ENCODE peak calls at places on chromosomes 2 and 18, in ten cellular contexts. E is IMR-90, P is uterus, S is tibial nerve, J is A549, O is lower leg skin, Y is H54, I is ovary, V is erythroblast, X is breast epithelium. R is an unnamed sample.

GRCh38 chr2:177296047-177296446 is 31.5 kb upstream of the NFE2L2 start:
- DNase-seq in S (no peak), I (no peak), P (no peak), Y (no peak), E (peak; percentile 31), J (peak; percentile 22), V (peak; percentile 32), X (no peak), O (no peak), R (no peak)

GRCh38 chr2:6769346-6769745 is 96.4 kb downstream of the CMPK2 start:
- DNase-seq in S (no peak), E (no peak), V (no peak), I (no peak), O (no peak), J (no peak), Y (no peak), P (no peak), X (no peak), R (no peak)

GRCh38 chr18:14074187-14074586 is 58.0 kb downstream of the ZNF519 start:
- DNase-seq in V (peak; percentile 23), X (no peak), J (no peak), Y (no peak), S (no peak), I (no peak), O (no peak), P (no peak), E (no peak), R (no peak)

GRCh38 chr2:139885921-139886498 is 1105.8 kb upstream of the NXPH2 start:
- DNase-seq in J (no peak), S (no peak), I (no peak), V (no peak), Y (no peak), X (no peak), P (no peak), E (no peak), O (no peak), R (no peak)

GRCh38 chr18:5510109-5510846 is 33.5 kb downstream of the EPB41L3 start:
- DNase-seq in E (peak; percentile 78), Y (no peak), O (no peak), V (no peak), X (no peak), P (no peak), I (no peak), J (no peak), S (no peak), R (no peak)

GRCh38 chr18:44742741-44743311 is 62.1 kb downstream of the SETBP1 start:
- DNase-seq in V (no peak), X (no peak), E (peak; percentile 29), J (no peak), Y (no peak), O (no peak), I (peak; percentile 93), S (peak; percentile 73), P (peak; percentile 88), R (no peak)

GRCh38 chr2:217838409-217838831 is 164.4 kb downstream of the TNS1 start:
- DNase-seq in P (no peak), J (no peak), Y (no peak), X (peak; percentile 87), E (no peak), S (no peak), I (no peak), O (no peak), V (no peak), R (no peak)

GRCh38 chr2:37570773-37571570 is 100.5 kb downstream of the CDC42EP3 start:
- DNase-seq in E (peak; percentile 93), O (peak; percentile 91), I (no peak), Y (no peak), S (no peak), X (no peak), V (no peak), P (no peak), J (no peak), R (no peak)

DNA sequence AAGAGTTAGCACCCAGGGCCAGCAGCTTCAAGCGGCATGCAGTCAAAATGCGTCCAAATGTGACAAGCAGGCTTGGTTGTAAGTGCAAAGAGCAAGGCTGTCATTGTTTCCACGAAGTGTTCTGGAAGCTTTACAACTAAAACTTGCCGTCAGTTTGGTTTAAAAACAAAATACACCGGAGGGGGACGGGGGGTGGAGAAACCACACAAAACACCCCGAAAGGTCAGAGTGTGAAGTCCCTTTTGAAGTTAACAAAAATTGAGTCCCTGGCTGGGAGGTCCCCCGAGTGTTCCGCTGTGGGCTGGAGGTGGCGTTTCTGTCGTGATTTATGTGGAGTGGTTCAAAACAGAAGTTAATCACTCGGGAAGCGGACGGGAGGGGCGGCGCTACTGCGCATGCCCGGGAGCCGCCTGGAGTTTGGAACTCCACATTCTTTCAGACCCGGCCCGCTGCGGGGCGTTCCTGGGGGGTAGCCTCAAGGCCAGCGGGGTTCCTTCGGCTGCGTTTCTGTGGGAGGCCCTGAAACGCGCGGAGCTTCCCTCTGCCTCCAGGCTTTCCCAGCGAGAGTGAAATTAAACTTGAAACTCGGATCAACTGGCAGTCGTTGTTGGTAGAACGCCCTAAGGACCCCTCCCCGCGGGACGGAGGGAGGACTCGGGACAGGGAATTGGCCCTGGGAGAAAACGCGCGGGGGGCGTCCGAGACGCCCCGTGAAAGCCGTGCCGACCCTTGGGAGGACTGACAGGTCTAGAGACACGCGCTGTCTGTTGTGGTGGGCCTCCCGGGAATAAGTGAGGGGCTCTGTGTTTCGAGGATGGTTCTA is 1.4 kb downstream of the TGIF1 start:
- DNase-seq in P (peak; percentile 95), O (peak; percentile 99), E (peak; percentile 89), J (no peak), X (peak; percentile 94), I (peak; percentile 94), Y (peak; percentile 50), S (peak; percentile 93), V (peak; percentile 86), R (peak; percentile 97)
- TF ChIP-seq POLR2A in P (peak; percentile 82), O (peak; percentile 84), E (peak; percentile 93), J (no peak), X (peak; percentile 89), I (peak; percentile 80), Y (peak; percentile 59), S (peak; percentile 96), V (peak; percentile 91), R (peak; percentile 29)

GRCh38 chr18:37434161-37434860 is 131.3 kb downstream of the CELF4 start:
- DNase-seq in S (no peak), V (no peak), E (no peak), Y (no peak), J (no peak), O (no peak), P (no peak), I (no peak), X (no peak), R (no peak)

GRCh38 chr18:37430346-37431076 is 135.1 kb downstream of the CELF4 start:
- DNase-seq in J (no peak), P (no peak), S (no peak), I (no peak), X (no peak), V (no peak), Y (no peak), O (no peak), E (no peak), R (no peak)

GRCh38 chr18:37429768-37430167 is 135.8 kb downstream of the CELF4 start:
- DNase-seq in J (no peak), Y (no peak), O (no peak), I (no peak), S (no peak), E (no peak), X (no peak), V (no peak), P (no peak), R (no peak)

GRCh38 chr18:37435150-37435872 is 130.3 kb downstream of the CELF4 start:
- DNase-seq in J (no peak), P (no peak), X (no peak), V (no peak), Y (no peak), I (no peak), O (no peak), E (no peak), S (no peak), R (no peak)

GRCh38 chr18:37432796-37433195 is 132.8 kb downstream of the CELF4 start:
- DNase-seq in V (no peak), I (no peak), P (no peak), X (no peak), E (no peak), Y (no peak), J (no peak), S (no peak), O (no peak), R (no peak)
- TF ChIP-seq POLR2A in V (no peak), I (no peak), P (no peak), X (no peak), E (no peak), Y (no peak), J (no peak), S (no peak), O (no peak), R (no peak)

GRCh38 chr2:168490015-168490874 is 34.2 kb downstream of the CERS6 start:
- DNase-seq in E (peak; percentile 34), Y (peak; percentile 3), S (no peak), X (no peak), P (no peak), J (peak; percentile 6), O (no peak), V (peak; percentile 80), I (no peak), R (no peak)

GRCh38 chr2:168499500-168499899 is 43.4 kb downstream of the CERS6 start:
- DNase-seq in X (no peak), O (no peak), Y (no peak), S (no peak), J (no peak), E (no peak), P (no peak), V (no peak), I (no peak), R (no peak)

GRCh38 chr2:168490916-168491605 is 35.0 kb downstream of the CERS6 start:
- DNase-seq in Y (no peak), J (no peak), E (no peak), S (no peak), V (peak; percentile 57), X (no peak), O (no peak), I (no peak), P (no peak), R (no peak)

GRCh38 chr2:168495524-168495923 is 39.5 kb downstream of the CERS6 start:
- DNase-seq in P (no peak), I (no peak), O (no peak), J (no peak), Y (no peak), E (no peak), V (no peak), X (no peak), S (no peak), R (no peak)

DNA sequence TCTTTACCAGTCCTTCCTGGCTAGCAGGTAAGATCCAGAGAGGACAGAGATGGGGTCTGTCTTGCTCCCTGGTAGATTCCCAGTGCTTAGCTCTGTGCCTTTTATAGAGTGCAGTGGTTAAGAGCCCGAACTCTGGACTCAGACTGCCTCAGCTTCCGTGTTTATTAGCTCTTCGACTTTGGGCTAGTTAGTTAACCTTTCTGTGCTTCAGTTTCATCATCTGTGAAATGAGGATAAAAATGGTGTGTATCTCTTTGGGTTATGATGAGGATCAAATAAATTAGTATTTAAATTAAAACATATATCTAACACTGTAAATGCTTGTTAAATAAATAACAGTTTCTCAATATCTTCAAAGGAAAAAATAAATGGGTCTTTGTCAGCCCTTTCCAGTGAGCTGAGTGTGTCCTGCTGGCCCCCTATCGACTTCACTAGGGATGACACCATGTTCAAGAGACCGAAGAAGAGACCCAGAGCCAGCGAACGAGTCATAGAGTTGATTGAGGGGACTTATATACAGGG is 38.2 kb downstream of the CERS6 start:
- DNase-seq in S (no peak), Y (no peak), X (no peak), P (no peak), I (no peak), E (no peak), V (peak; percentile 26), J (peak; percentile 13), O (no peak), R (no peak)
- TF ChIP-seq POLR2A in S (no peak), Y (no peak), X (no peak), P (no peak), I (no peak), E (no peak), V (no peak), J (no peak), O (no peak), R (no peak)

GRCh38 chr2:74391580-74392448 is 11.7 kb upstream of the DCTN1 start:
- DNase-seq in Y (peak; percentile 68), E (peak; percentile 85), P (peak; percentile 91), S (peak; percentile 89), V (peak; percentile 95), J (peak; percentile 87), O (peak; percentile 98), I (peak; percentile 93), X (peak; percentile 82), R (peak; percentile 97)
- TF ChIP-seq POLR2A in Y (peak; percentile 65), E (peak; percentile 38), P (peak; percentile 44), S (peak; percentile 45), V (no peak), J (peak; percentile 78), O (no peak), I (peak; percentile 43), X (no peak), R (no peak)

R was measured in suprapubic skin.